ENCODE peak calls at places on chromosomes 11 and 22, in nine cellular contexts. D is heart right ventricle, N is adrenal gland, E is IMR-90, W is sigmoid colon, Y is upper lobe of right lung, X is spleen, G is ovary, Q is PC-3. H is an unnamed sample.
A peak's percentile ranks its signal among the peaks of the same experiment; 100 is the strongest.

GRCh38 chr11:1081601-1082311 is 7.1 kb downstream of the MUC2 start:
- DNase-seq in D (no peak), N (no peak), E (no peak), W (peak; percentile 61), Y (peak; percentile 58), X (peak; percentile 62), G (no peak), Q (no peak), H (no peak)

GRCh38 chr22:22103078-22103593 is 120.5 kb upstream of the TOP3B start:
- DNase-seq in D (no peak), N (no peak), E (no peak), W (no peak), Y (no peak), X (no peak), G (no peak), Q (peak; percentile 11), H (no peak)

GRCh38 chr22:30880181-30880601 is 88.4 kb downstream of the MORC2 start:
- DNase-seq in D (no peak), N (no peak), E (no peak), W (no peak), Y (peak; percentile 37), X (no peak), G (no peak), Q (no peak), H (no peak)

GRCh38 chr11:100632970-100633452 is 54.1 kb upstream of the ARHGAP42 start:
- DNase-seq in D (peak; percentile 80), N (peak; percentile 59), E (peak; percentile 56), W (peak; percentile 73), Y (peak; percentile 70), X (no peak), G (peak; percentile 39), Q (peak; percentile 10), H (peak; percentile 68)

GRCh38 chr11:77175021-77175842 is 47.2 kb downstream of the MYO7A start:
- DNase-seq in D (no peak), N (peak; percentile 64), E (no peak), W (peak; percentile 75), Y (no peak), X (no peak), G (no peak), Q (no peak), H (no peak)

GRCh38 chr11:66976048-66976467 is 954 bp downstream of the C11orf86 start:
- DNase-seq in D (no peak), N (no peak), E (no peak), W (no peak), Y (no peak), X (no peak), G (no peak), Q (peak; percentile 55), H (no peak)

GRCh38 chr11:83287631-83288030 is 1.5 kb upstream of the CCDC90B start:
- DNase-seq in D (no peak), N (no peak), E (no peak), W (no peak), Y (no peak), X (no peak), G (no peak), Q (no peak), H (no peak)

GRCh38 chr11:105000797-105001196 is 22.2 kb downstream of the CASP5 start:
- DNase-seq in D (peak; percentile 5), N (no peak), E (no peak), W (no peak), Y (no peak), X (peak; percentile 80), G (no peak), Q (no peak), H (no peak)

DNA sequence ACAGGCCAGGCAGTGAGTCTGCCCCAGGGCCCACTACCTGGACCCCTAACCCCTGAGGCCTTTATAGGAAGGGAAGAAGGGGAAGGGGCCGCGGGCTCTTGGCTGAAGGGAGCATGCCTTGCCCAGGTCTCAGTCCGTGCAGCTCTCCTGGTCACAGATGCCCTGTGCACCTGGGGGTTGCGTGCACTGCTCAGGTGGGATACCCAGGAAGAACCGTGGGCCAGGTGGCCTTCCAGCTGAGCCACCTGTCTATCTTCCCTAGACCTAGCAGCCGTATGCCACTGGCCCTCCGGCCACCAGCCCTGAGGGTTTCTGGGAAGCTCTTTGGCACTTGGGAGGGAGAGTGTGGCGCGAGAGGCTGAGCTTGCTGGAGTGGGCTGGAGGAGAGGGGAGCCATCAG is 1178.6 kb downstream of the BRD1 start:
- DNase-seq in D (no peak), N (no peak), E (no peak), W (no peak), Y (no peak), X (no peak), G (no peak), Q (no peak), H (no peak)
- H3K4me1 ChIP-seq in D (no peaks in the 10 kb centered on the region), N (no peaks in the 10 kb centered on the region), E (no peaks in the 10 kb centered on the region), W (no peaks in the 10 kb centered on the region), Y (no peaks in the 10 kb centered on the region), X (no peaks in the 10 kb centered on the region), G (no peaks in the 10 kb centered on the region), Q (no peaks in the 10 kb centered on the region), H (no peaks in the 10 kb centered on the region)

GRCh38 chr11:133903875-133904817 is 52.6 kb downstream of the IGSF9B start:
- DNase-seq in D (no peak), N (peak; percentile 6), E (no peak), W (peak; percentile 53), Y (peak; percentile 2), X (peak; percentile 36), G (no peak), Q (no peak), H (no peak)

GRCh38 chr11:133902506-133902905 is 54.3 kb downstream of the IGSF9B start:
- DNase-seq in D (no peak), N (no peak), E (no peak), W (peak; percentile 46), Y (no peak), X (peak; percentile 58), G (no peak), Q (no peak), H (no peak)

GRCh38 chr11:133901316-133901715 is 55.5 kb downstream of the IGSF9B start:
- DNase-seq in D (no peak), N (no peak), E (no peak), W (peak; percentile 3), Y (no peak), X (peak; percentile 52), G (no peak), Q (no peak), H (no peak)

GRCh38 chr11:133901999-133902398 is 54.8 kb downstream of the IGSF9B start:
- DNase-seq in D (no peak), N (no peak), E (no peak), W (peak; percentile 8), Y (no peak), X (no peak), G (no peak), Q (no peak), H (no peak)

DNA sequence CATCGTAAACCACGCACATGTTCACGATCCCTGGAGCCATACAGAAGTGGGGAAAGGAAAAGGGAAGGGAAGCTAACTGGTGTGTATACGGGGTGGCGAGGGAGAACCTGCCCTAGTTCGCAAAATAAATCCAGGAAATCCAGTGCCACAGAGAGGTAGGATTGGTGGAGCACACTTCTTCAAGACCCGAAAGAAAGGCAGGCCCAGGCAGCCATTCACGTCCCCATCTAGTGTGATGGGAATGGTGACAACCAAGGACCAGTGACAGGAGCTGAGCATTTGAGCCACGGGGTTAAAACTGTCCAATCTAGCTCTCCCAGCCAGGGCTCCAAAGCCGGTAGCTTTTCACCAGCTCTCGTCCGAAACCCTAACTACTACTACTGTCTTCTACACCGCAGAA is 53.7 kb downstream of the IGSF9B start:
- DNase-seq in D (no peak), N (peak; percentile 6), E (no peak), W (peak; percentile 18), Y (no peak), X (peak; percentile 29), G (no peak), Q (no peak), H (no peak)
- H3K36me3 ChIP-seq in D (peaks cover 20% of the 10 kb centered on the region), N (no peaks in the 10 kb centered on the region), E (no peaks in the 10 kb centered on the region), W (peaks cover 71% of the 10 kb centered on the region), Y (no peaks in the 10 kb centered on the region), X (no peaks in the 10 kb centered on the region), G (no peaks in the 10 kb centered on the region), Q (no peaks in the 10 kb centered on the region), H (peaks cover 22% of the 10 kb centered on the region)

DNA sequence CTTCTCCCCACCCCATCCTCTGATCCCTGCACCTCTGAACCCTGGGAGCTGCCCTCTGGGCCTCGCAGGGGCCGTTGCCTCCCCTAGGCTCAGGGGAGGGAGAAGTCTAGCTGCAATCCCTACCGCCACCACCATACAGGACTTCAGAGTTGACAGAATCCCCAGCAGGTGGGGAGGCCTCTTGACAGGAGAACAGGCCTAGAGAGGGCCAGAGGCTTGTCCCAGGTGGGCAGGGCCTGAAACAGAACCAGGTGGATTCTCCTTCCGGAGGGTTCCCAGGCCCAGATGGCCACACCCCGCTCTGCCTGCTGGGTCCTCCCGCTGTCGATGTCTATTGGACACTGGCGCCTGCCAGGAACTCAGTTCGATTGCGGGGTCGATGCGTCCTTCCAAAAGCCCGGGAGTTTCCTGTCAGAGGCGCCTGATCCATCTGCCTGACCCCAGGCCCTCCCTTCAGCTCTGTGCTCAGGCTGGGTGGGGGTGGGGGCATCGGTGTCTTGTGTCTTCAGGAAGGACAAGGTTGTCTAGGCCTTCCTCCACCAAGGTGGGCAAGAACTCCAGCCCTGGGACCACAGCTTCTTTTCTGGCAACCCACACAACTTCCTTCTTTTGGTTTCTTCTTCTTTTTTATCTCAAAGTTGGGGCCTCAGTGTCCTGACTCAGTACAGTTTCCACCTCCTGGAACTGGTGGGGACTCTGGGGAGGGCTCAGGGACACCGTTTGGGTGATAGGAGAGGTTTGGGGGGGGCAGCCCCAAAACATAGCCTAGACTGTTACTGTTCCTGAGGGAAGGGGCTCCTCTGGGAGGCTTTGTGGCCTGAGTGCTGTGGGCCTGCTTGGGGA is 6.4 kb downstream of the STARD10 start:
- DNase-seq in D (no peak), N (no peak), E (no peak), W (no peak), Y (no peak), X (peak; percentile 81), G (no peak), Q (no peak), H (no peak)
- H3K27ac ChIP-seq in D (peak overlapping the region; percentile 10), N (no peak overlapping the region), E (no peak overlapping the region), W (peak overlapping the region; percentile 12), Y (peak overlapping the region; percentile 47), X (peak overlapping the region; percentile 85), G (no peak overlapping the region), Q (peak overlapping the region; percentile 83), H (no peak overlapping the region)

GRCh38 chr22:39291501-39291900 is 27.9 kb downstream of the RPL3 start:
- DNase-seq in D (no peak), N (no peak), E (no peak), W (no peak), Y (no peak), X (no peak), G (peak; percentile 35), Q (no peak), H (no peak)

GRCh38 chr22:39292002-39292401 is 27.4 kb downstream of the RPL3 start:
- DNase-seq in D (no peak), N (no peak), E (no peak), W (no peak), Y (no peak), X (no peak), G (peak; percentile 59), Q (peak; percentile 39), H (no peak)

GRCh38 chr22:39290248-39290720 is 29.1 kb downstream of the RPL3 start:
- DNase-seq in D (no peak), N (no peak), E (no peak), W (no peak), Y (no peak), X (peak; percentile 61), G (no peak), Q (peak; percentile 78), H (no peak)

GRCh38 chr22:39289445-39290247 is 29.8 kb downstream of the RPL3 start:
- DNase-seq in D (no peak), N (no peak), E (no peak), W (no peak), Y (no peak), X (peak; percentile 56), G (no peak), Q (no peak), H (no peak)

DNA sequence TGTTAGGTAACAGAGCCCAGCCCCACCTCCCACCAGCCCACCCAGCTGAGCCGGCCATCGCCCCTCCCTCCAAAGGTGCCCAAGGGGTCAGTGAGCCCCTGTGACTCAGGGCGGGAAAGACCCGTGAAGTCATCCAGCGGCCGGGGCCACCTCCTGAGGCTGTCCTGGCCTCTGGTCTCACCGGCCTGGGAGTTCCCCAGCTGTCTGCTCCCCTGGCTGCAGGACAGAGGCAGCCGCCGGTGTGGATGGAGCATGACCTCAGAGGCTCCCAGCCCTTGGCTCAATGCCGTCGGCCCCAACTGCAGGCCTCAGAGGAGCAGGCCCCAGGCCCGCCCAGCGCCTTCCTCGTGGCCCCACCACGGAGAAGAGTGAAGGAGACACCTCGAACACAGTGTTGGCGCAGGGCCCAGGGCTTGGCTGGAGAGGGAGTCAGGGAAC is 28.7 kb downstream of the RPL3 start:
- DNase-seq in D (peak; percentile 84), N (peak; percentile 80), E (peak; percentile 71), W (peak; percentile 84), Y (no peak), X (no peak), G (peak; percentile 74), Q (peak; percentile 45), H (peak; percentile 86)
- H3K4me1 ChIP-seq in D (peaks cover 28% of the 10 kb centered on the region), N (peaks cover 13% of the 10 kb centered on the region), E (peaks cover 23% of the 10 kb centered on the region), W (no peaks in the 10 kb centered on the region), Y (peaks cover 23% of the 10 kb centered on the region), X (peaks cover 25% of the 10 kb centered on the region), G (peaks cover 4% of the 10 kb centered on the region), Q (peaks cover 43% of the 10 kb centered on the region), H (peaks cover 28% of the 10 kb centered on the region)